ENCODE peak calls at places on chromosomes 7 and 10, in six cellular contexts. O is H9, Q is IMR-90, T is neuronal stem cell, B is mesenchymal stem cell, A is H1. Z is an unnamed sample.

GRCh38 chr7:136064098-136064497 is 86.9 kb upstream of the MTPN start:
- DNase-seq in O (no peak), Q (no peak), T (no peak), B (peak; percentile 43), A (no peak), Z (no peak)

GRCh38 chr10:97736902-97737769 is at the start of gene ZFYVE27:
- DNase-seq in O (peak; percentile 96), Q (peak; percentile 94), T (peak; percentile 93), B (peak; percentile 91), A (peak; percentile 99), Z (peak; percentile 93)

GRCh38 chr10:76291175-76291574 is 859.8 kb downstream of the LRMDA start:
- DNase-seq in O (no peak), Q (no peak), T (no peak), B (no peak), A (no peak), Z (no peak)

GRCh38 chr10:782751-783648 is 93.5 kb upstream of the DIP2C start:
- DNase-seq in O (peak; percentile 25), Q (no peak), T (no peak), B (no peak), A (no peak), Z (no peak)

GRCh38 chr10:88227342-88228018 is 355.6 kb downstream of the RNLS start:
- DNase-seq in O (no peak), Q (peak; percentile 85), T (no peak), B (peak; percentile 35), A (no peak), Z (no peak)

GRCh38 chr10:4151466-4151865 is 366.5 kb upstream of the KLF6 start:
- DNase-seq in O (peak; percentile 64), Q (peak; percentile 6), T (no peak), B (no peak), A (peak; percentile 68), Z (no peak)

GRCh38 chr7:13797545-13797944 is 191.9 kb downstream of the ETV1 start:
- DNase-seq in O (no peak), Q (no peak), T (no peak), B (no peak), A (no peak), Z (no peak)

GRCh38 chr10:102450374-102451104 is 804 bp downstream of the C10orf95 start:
- DNase-seq in O (peak; percentile 81), Q (peak; percentile 73), T (peak; percentile 48), B (peak; percentile 65), A (peak; percentile 84), Z (peak; percentile 88)

GRCh38 chr10:75395955-75396860 is 5.4 kb downstream of the ZNF503 start:
- DNase-seq in O (peak; percentile 43), Q (no peak), T (peak; percentile 38), B (peak; percentile 76), A (peak; percentile 67), Z (no peak)

GRCh38 chr7:149865437-149865836 is 8.3 kb upstream of the ATP6V0E2 start:
- DNase-seq in O (no peak), Q (peak; percentile 6), T (no peak), B (no peak), A (no peak), Z (no peak)

GRCh38 chr10:89663144-89663543 is 18.1 kb upstream of the PANK1 start:
- DNase-seq in O (no peak), Q (no peak), T (no peak), B (no peak), A (no peak), Z (no peak)

GRCh38 chr7:123749537-123749857 is 694 bp upstream of the WASL start:
- DNase-seq in O (no peak), Q (peak; percentile 67), T (no peak), B (peak; percentile 90), A (no peak), Z (peak; percentile 96)

GRCh38 chr7:82697897-82698296 is 254.3 kb upstream of the CACNA2D1 start:
- DNase-seq in O (no peak), Q (peak; percentile 55), T (no peak), B (peak; percentile 30), A (no peak), Z (no peak)

GRCh38 chr10:131686781-131687419 is 213.9 kb upstream of the PPP2R2D start:
- DNase-seq in O (no peak), Q (no peak), T (peak; percentile 47), B (no peak), A (no peak), Z (no peak)

GRCh38 chr7:108455833-108456677 is at the start of gene NRCAM:
- DNase-seq in O (peak; percentile 94), Q (no peak), T (peak; percentile 85), B (peak; percentile 39), A (peak; percentile 91), Z (peak; percentile 38)

GRCh38 chr7:98884416-98884815 is 6.1 kb downstream of the TRRAP start:
- DNase-seq in O (no peak), Q (no peak), T (no peak), B (no peak), A (no peak), Z (no peak)

GRCh38 chr10:61958311-61958710 is 56.8 kb downstream of the ARID5B start:
- DNase-seq in O (no peak), Q (no peak), T (no peak), B (no peak), A (no peak), Z (no peak)

GRCh38 chr10:129193148-129193547 is 273.9 kb upstream of the MGMT start:
- DNase-seq in O (no peak), Q (no peak), T (no peak), B (no peak), A (no peak), Z (peak; percentile 39)

GRCh38 chr7:108423089-108423989 is 32.9 kb downstream of the NRCAM start:
- DNase-seq in O (no peak), Q (no peak), T (no peak), B (no peak), A (no peak), Z (no peak)

GRCh38 chr10:7408003-7408493 is 2.8 kb downstream of the SFMBT2 start:
- DNase-seq in O (peak; percentile 55), Q (no peak), T (no peak), B (peak; percentile 55), A (peak; percentile 77), Z (no peak)

GRCh38 chr10:45000138-45000763 is 472 bp upstream of the ZNF22 start:
- DNase-seq in O (no peak), Q (peak; percentile 9), T (no peak), B (peak; percentile 36), A (peak; percentile 45), Z (no peak)

GRCh38 chr10:132314336-132314735 is 6.6 kb upstream of the STK32C start:
- DNase-seq in O (no peak), Q (no peak), T (no peak), B (no peak), A (no peak), Z (no peak)

GRCh38 chr10:124698560-124699470 is 45.4 kb downstream of the FAM53B start:
- DNase-seq in O (no peak), Q (no peak), T (no peak), B (no peak), A (no peak), Z (no peak)

GRCh38 chr10:130804778-130805634 is 506.5 kb downstream of the TCERG1L start:
- DNase-seq in O (peak; percentile 8), Q (no peak), T (no peak), B (no peak), A (no peak), Z (no peak)

GRCh38 chr10:119111968-119112515 is 8.1 kb downstream of the DENND10 start:
- DNase-seq in O (no peak), Q (peak; percentile 82), T (no peak), B (peak; percentile 14), A (no peak), Z (peak; percentile 39)

GRCh38 chr7:127812540-127812939 is 160.5 kb downstream of the SND1 start:
- DNase-seq in O (no peak), Q (no peak), T (no peak), B (no peak), A (no peak), Z (no peak)

GRCh38 chr10:688621-689426 is 644 bp downstream of the DIP2C start:
- DNase-seq in O (no peak), Q (peak; percentile 37), T (peak; percentile 36), B (peak; percentile 67), A (peak; percentile 68), Z (peak; percentile 61)

GRCh38 chr10:3950676-3951275 is 165.8 kb upstream of the KLF6 start:
- DNase-seq in O (no peak), Q (no peak), T (no peak), B (no peak), A (no peak), Z (no peak)

GRCh38 chr10:77636967-77637473 is 588 bp downstream of the KCNMA1 start:
- DNase-seq in O (peak; percentile 41), Q (no peak), T (no peak), B (no peak), A (peak; percentile 64), Z (no peak)

GRCh38 chr10:35668865-35669650 is 27.0 kb upstream of the FZD8 start:
- DNase-seq in O (peak; percentile 33), Q (no peak), T (no peak), B (no peak), A (no peak), Z (no peak)

GRCh38 chr10:79938728-79939380 is 10.1 kb downstream of the SFTPD start:
- DNase-seq in O (peak; percentile 8), Q (no peak), T (no peak), B (no peak), A (no peak), Z (peak; percentile 33)

GRCh38 chr10:17181751-17182150 is 19.7 kb downstream of the TRDMT1 start:
- DNase-seq in O (no peak), Q (no peak), T (no peak), B (peak; percentile 42), A (no peak), Z (no peak)

GRCh38 chr10:112240441-112240840 is 42.8 kb upstream of the TECTB start:
- DNase-seq in O (no peak), Q (no peak), T (no peak), B (no peak), A (no peak), Z (no peak)
- H3K79me1 ChIP-seq in O (no peaks in the 10 kb centered on the region), Q (no peaks in the 10 kb centered on the region), T (no peaks in the 10 kb centered on the region), B (no peaks in the 10 kb centered on the region), A (no peaks in the 10 kb centered on the region), Z (no peaks in the 10 kb centered on the region)

GRCh38 chr10:43878386-43878785 is 229.7 kb upstream of the ZNF32 start:
- DNase-seq in O (no peak), Q (no peak), T (no peak), B (no peak), A (peak; percentile 19), Z (no peak)
- H2AFZ ChIP-seq in O (no peak overlapping the region), Q (peak overlapping the region; percentile 89), T (no peak overlapping the region), B (no peak overlapping the region), A (no peak overlapping the region), Z (no peak overlapping the region)

GRCh38 chr10:103724074-103724473 is 131.3 kb downstream of the SH3PXD2A start:
- DNase-seq in O (no peak), Q (no peak), T (no peak), B (no peak), A (no peak), Z (no peak)
- H3K79me1 ChIP-seq in O (no peaks in the 10 kb centered on the region), Q (no peaks in the 10 kb centered on the region), T (peaks cover 2% of the 10 kb centered on the region), B (no peaks in the 10 kb centered on the region), A (no peaks in the 10 kb centered on the region), Z (peaks cover 11% of the 10 kb centered on the region)

GRCh38 chr7:141001122-141001521 is 13.6 kb downstream of the MRPS33 start:
- DNase-seq in O (no peak), Q (no peak), T (no peak), B (no peak), A (no peak), Z (no peak)
- H2AFZ ChIP-seq in O (no peak overlapping the region), Q (no peak overlapping the region), T (no peak overlapping the region), B (no peak overlapping the region), A (no peak overlapping the region), Z (no peak overlapping the region)